ENCODE peak calls at places on chromosomes 16 and 17, in seven cellular contexts. S is M059J; I is NCI-H1105; N is activated T-cell treated with anti-CD3 and anti-CD28 coated beads, Interleukin-2, amount 50 U/mL, for 48 hours; X is non-pigmented ciliary epithelial cell; Y is amniotic stem cell; M is upper lobe of left lung. K is an unnamed sample.

GRCh38 chr17:30477758-30478115 is 529 bp downstream of the GOSR1 start:
- DNase-seq in S (peak), I (no peak), N (no peak), X (peak), Y (no peak), M (peak), K (no peak)

GRCh38 chr17:55547027-55547670 is 35.9 kb upstream of the SMIM36 start:
- DNase-seq in S (no peak), I (no peak), N (no peak), X (no peak), Y (no peak), M (no peak), K (no peak)

GRCh38 chr16:53100131-53100748 is 45.4 kb downstream of the CHD9 start:
- DNase-seq in S (no peak), I (no peak), N (no peak), X (no peak), Y (no peak), M (no peak), K (no peak)

GRCh38 chr17:41894791-41895331 is 23.9 kb downstream of the ACLY start:
- DNase-seq in S (peak), I (no peak), N (no peak), X (peak), Y (peak), M (no peak), K (no peak)

GRCh38 chr16:69486272-69486671 is 61.9 kb downstream of the CYB5B start:
- DNase-seq in S (no peak), I (no peak), N (no peak), X (no peak), Y (no peak), M (no peak), K (no peak)

GRCh38 chr17:47905221-47905733 is 9.2 kb downstream of the SP2 start:
- DNase-seq in S (peak), I (no peak), N (no peak), X (peak), Y (peak), M (peak), K (peak)

GRCh38 chr17:21169496-21169895 is 42.7 kb downstream of the DHRS7B start:
- DNase-seq in S (no peak), I (no peak), N (no peak), X (no peak), Y (no peak), M (no peak), K (no peak)

GRCh38 chr17:43801844-43802243 is 21.6 kb downstream of the CFAP97D1 start:
- DNase-seq in S (no peak), I (no peak), N (no peak), X (no peak), Y (no peak), M (no peak), K (no peak)

GRCh38 chr16:23801387-23801786 is 34.4 kb upstream of the PRKCB start:
- DNase-seq in S (peak), I (no peak), N (peak), X (peak), Y (peak), M (peak), K (peak)

GRCh38 chr16:67504190-67505021 is 21.1 kb upstream of the AGRP start:
- DNase-seq in S (no peak), I (no peak), N (no peak), X (no peak), Y (no peak), M (peak), K (peak)

GRCh38 chr17:72515291-72516065 is 394.7 kb downstream of the SOX9 start:
- DNase-seq in S (peak), I (no peak), N (no peak), X (no peak), Y (no peak), M (no peak), K (peak)

GRCh38 chr17:80886641-80887573 is 104.7 kb upstream of the CHMP6 start:
- DNase-seq in S (no peak), I (no peak), N (no peak), X (no peak), Y (no peak), M (no peak), K (no peak)

GRCh38 chr17:78324391-78325075 is 35.3 kb downstream of the SOCS3 start:
- DNase-seq in S (peak), I (no peak), N (no peak), X (no peak), Y (peak), M (peak), K (peak)

GRCh38 chr16:10849736-10850477 is 27.1 kb upstream of the CIITA start:
- DNase-seq in S (no peak), I (no peak), N (no peak), X (no peak), Y (no peak), M (no peak), K (no peak)

GRCh38 chr16:57810197-57811024 is 8.1 kb upstream of the KIFC3 start:
- DNase-seq in S (peak), I (no peak), N (peak), X (no peak), Y (no peak), M (peak), K (peak)

GRCh38 chr17:40778466-40778865 is 3.9 kb downstream of the KRT27 start:
- DNase-seq in S (no peak), I (no peak), N (no peak), X (no peak), Y (no peak), M (no peak), K (no peak)

GRCh38 chr17:36544049-36544319 is 735 bp upstream of the GGNBP2 start:
- DNase-seq in S (no peak), I (peak), N (no peak), X (no peak), Y (no peak), M (peak), K (peak)

GRCh38 chr17:30239089-30239462 is 3.6 kb upstream of the SLC6A4 start:
- DNase-seq in S (no peak), I (no peak), N (no peak), X (no peak), Y (no peak), M (no peak), K (no peak)

GRCh38 chr17:7060165-7060890 is 16.4 kb upstream of the SLC16A11 start:
- DNase-seq in S (peak), I (no peak), N (peak), X (peak), Y (no peak), M (no peak), K (no peak)

GRCh38 chr16:85750021-85750826 is 672 bp downstream of the C16orf74 start:
- DNase-seq in S (no peak), I (no peak), N (peak), X (no peak), Y (no peak), M (no peak), K (peak)

GRCh38 chr17:32927201-32927723 is 691 bp upstream of the TMEM98 start:
- DNase-seq in S (no peak), I (no peak), N (no peak), X (no peak), Y (no peak), M (no peak), K (peak)

GRCh38 chr17:10668771-10669170 is 11.7 kb upstream of the MYH3 start:
- DNase-seq in S (peak), I (no peak), N (no peak), X (peak), Y (no peak), M (no peak), K (no peak)

GRCh38 chr17:68351395-68351794 is 60.1 kb downstream of the ARSG start:
- DNase-seq in S (peak), I (no peak), N (no peak), X (no peak), Y (no peak), M (no peak), K (peak)

GRCh38 chr17:68613739-68614298 is 12.7 kb upstream of the FAM20A start:
- DNase-seq in S (peak), I (no peak), N (peak), X (no peak), Y (no peak), M (peak), K (peak)

GRCh38 chr17:2926019-2926650 is 129.9 kb downstream of the RAP1GAP2 start:
- DNase-seq in S (peak), I (no peak), N (no peak), X (no peak), Y (no peak), M (no peak), K (no peak)